ENCODE peak calls at places on chromosomes 7 and 10, in five cellular contexts. N, X, V, J and B are unnamed samples.

GRCh38 chr7:96273716-96274115 is 48.2 kb downstream of the SLC25A13 start:
- DNase-seq in N (no peak), J (no peak), V (no peak), X (no peak), B (no peak)

GRCh38 chr7:137655804-137656203 is 191.0 kb downstream of the DGKI start:
- DNase-seq in V (no peak), X (no peak), J (no peak), N (no peak), B (no peak)

GRCh38 chr10:119250641-119251314 is 43.4 kb downstream of the GRK5 start:
- DNase-seq in J (no peak), N (no peak), V (no peak), X (no peak), B (peak; percentile 26)

GRCh38 chr10:93741367-93741766 is 16.4 kb upstream of the LGI1 start:
- DNase-seq in V (no peak), N (no peak), X (no peak), J (no peak), B (no peak)

GRCh38 chr7:127186686-127187085 is 66.1 kb downstream of the GRM8 start:
- DNase-seq in N (no peak), J (no peak), X (no peak), V (no peak), B (no peak)

GRCh38 chr7:919114-919442 is 35.4 kb downstream of the ADAP1 start:
- DNase-seq in X (no peak), V (no peak), J (peak; percentile 7), N (no peak), B (no peak)

GRCh38 chr10:59395984-59396383 is 33.6 kb upstream of the FAM13C start:
- DNase-seq in N (no peak), V (no peak), J (no peak), X (no peak), B (no peak)

GRCh38 chr10:14583252-14583651 is 191.4 kb downstream of the FAM107B start:
- DNase-seq in N (peak; percentile 27), X (no peak), J (no peak), V (no peak), B (no peak)

GRCh38 chr7:105890290-105890997 is 14.0 kb upstream of the ATXN7L1 start:
- DNase-seq in X (no peak), J (no peak), N (no peak), V (no peak), B (no peak)

GRCh38 chr7:124088590-124088989 is 55.7 kb upstream of the TMEM229A start:
- DNase-seq in X (no peak), V (no peak), N (no peak), J (no peak), B (no peak)

GRCh38 chr7:29989257-29989995 is at the start of gene SCRN1:
- DNase-seq in V (peak; percentile 99), J (peak; percentile 42), N (peak; percentile 54), X (peak; percentile 42), B (peak; percentile 77)

GRCh38 chr7:32299133-32299702 is 191.0 kb downstream of the LSM5 start:
- DNase-seq in X (peak; percentile 69), J (peak; percentile 81), V (no peak), N (peak; percentile 44), B (peak; percentile 45)

GRCh38 chr10:73159038-73159648 is 8.7 kb downstream of the ECD start:
- DNase-seq in X (peak; percentile 33), N (peak; percentile 61), V (peak; percentile 59), J (no peak), B (peak; percentile 64)

GRCh38 chr10:130854151-130854550 is 457.4 kb downstream of the TCERG1L start:
- DNase-seq in J (no peak), X (no peak), V (no peak), N (no peak), B (no peak)

GRCh38 chr7:75888464-75889222 is 9.8 kb downstream of the RHBDD2 start:
- DNase-seq in X (peak; percentile 42), J (peak; percentile 35), N (no peak), V (no peak), B (no peak)

GRCh38 chr7:18976715-18977466 is 140.5 kb downstream of the TWIST1 start:
- DNase-seq in V (no peak), X (no peak), J (no peak), N (no peak), B (no peak)

GRCh38 chr10:71512794-71513379 is 116.2 kb downstream of the CDH23 start:
- DNase-seq in N (peak; percentile 20), J (no peak), X (no peak), V (peak; percentile 57), B (no peak)

GRCh38 chr7:5532520-5533335 is 109.1 kb upstream of the TNRC18 start:
- DNase-seq in X (peak; percentile 55), N (peak; percentile 84), J (peak; percentile 62), V (peak; percentile 27), B (peak; percentile 65)

GRCh38 chr7:117854186-117854585 is 19.1 kb downstream of the CTTNBP2 start:
- DNase-seq in J (no peak), X (no peak), V (no peak), N (no peak), B (no peak)

GRCh38 chr7:2639994-2640830 is 8.4 kb downstream of the TTYH3 start:
- DNase-seq in N (peak; percentile 99), J (no peak), X (no peak), V (peak; percentile 80), B (no peak)

GRCh38 chr10:97057836-97058235 is 127.9 kb downstream of the SLIT1 start:
- DNase-seq in J (no peak), N (no peak), V (no peak), X (no peak), B (no peak)

GRCh38 chr7:47584128-47584865 is 2.4 kb upstream of the TNS3 start:
- DNase-seq in N (peak; percentile 43), V (no peak), J (no peak), X (no peak), B (no peak)

GRCh38 chr10:133456041-133456951 is 2.6 kb downstream of the SCART1 start:
- DNase-seq in X (no peak), J (peak; percentile 10), N (no peak), V (no peak), B (no peak)

GRCh38 chr7:148264933-148265557 is 325.5 kb upstream of the C7orf33 start:
- DNase-seq in V (peak; percentile 64), N (no peak), X (no peak), J (no peak), B (peak; percentile 40)

GRCh38 chr10:70499829-70500167 is 21.2 kb downstream of the PALD1 start:
- DNase-seq in J (no peak), V (no peak), N (no peak), X (no peak), B (no peak)

GRCh38 chr7:25615005-25615404 is 386.7 kb upstream of the NPVF start:
- DNase-seq in N (no peak), J (no peak), V (no peak), X (no peak), B (no peak)

GRCh38 chr10:74262856-74263255 is 111.8 kb downstream of the ADK start:
- DNase-seq in J (no peak), X (no peak), V (no peak), N (no peak), B (no peak)

GRCh38 chr10:74771054-74771453 is 55.3 kb upstream of the KAT6B start:
- DNase-seq in X (no peak), J (no peak), V (no peak), N (peak; percentile 24), B (no peak)

GRCh38 chr10:12628964-12629766 is 279.8 kb downstream of the CAMK1D start:
- DNase-seq in V (no peak), J (no peak), N (peak; percentile 53), X (no peak), B (no peak)

GRCh38 chr7:81499262-81500116 is 270.4 kb downstream of the HGF start:
- DNase-seq in J (no peak), V (peak; percentile 47), N (peak; percentile 2), X (no peak), B (peak; percentile 43)

GRCh38 chr10:86940677-86941076 is 16.7 kb downstream of the MMRN2 start:
- DNase-seq in N (no peak), J (no peak), X (no peak), V (no peak), B (no peak)

DNA sequence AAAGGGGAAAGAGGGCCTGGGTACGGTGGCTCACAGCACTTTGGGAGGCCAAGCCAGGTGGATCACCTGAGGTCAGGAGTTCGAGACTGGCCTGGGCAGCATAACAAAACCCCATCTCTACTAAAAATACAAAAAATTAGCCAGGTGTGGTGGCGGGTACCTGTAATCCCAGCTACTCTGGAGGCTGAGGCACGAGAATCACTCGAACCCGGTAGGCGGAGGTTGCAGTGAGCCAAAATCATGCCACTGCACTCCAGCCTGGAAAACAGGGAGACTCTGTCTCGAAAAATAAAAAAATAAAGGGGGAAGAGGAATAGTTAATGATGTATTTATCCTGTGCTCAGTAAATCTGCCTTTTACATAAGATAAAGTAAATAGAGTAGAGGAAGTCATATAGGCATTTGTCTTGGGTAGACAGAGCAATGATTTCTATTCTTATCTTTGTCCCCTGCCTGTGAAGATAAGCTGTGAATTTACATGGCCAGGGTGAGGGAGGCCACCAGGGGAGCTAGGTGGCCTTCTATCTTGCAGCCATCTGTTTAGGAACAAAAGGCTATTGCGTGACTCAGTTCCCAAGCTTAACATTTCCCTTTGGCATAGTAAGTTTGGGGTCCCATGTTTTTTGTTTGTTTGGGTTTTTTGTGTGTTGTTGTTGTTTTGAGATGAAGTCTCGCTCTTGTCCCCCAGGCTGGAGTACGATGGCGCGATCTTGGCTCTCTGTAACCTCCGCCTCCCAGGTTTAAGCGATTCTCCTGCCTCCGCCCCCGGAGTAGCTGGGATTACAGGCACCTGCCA is 73.2 kb upstream of the GTF2I start:
- DNase-seq in N (no peak), J (no peak), X (no peak), V (peak; percentile 42), B (no peak)
- TF ChIP-seq CTCF in N (no peak), J (no peak), X (no peak), V (no peak), B (no peak)

DNA sequence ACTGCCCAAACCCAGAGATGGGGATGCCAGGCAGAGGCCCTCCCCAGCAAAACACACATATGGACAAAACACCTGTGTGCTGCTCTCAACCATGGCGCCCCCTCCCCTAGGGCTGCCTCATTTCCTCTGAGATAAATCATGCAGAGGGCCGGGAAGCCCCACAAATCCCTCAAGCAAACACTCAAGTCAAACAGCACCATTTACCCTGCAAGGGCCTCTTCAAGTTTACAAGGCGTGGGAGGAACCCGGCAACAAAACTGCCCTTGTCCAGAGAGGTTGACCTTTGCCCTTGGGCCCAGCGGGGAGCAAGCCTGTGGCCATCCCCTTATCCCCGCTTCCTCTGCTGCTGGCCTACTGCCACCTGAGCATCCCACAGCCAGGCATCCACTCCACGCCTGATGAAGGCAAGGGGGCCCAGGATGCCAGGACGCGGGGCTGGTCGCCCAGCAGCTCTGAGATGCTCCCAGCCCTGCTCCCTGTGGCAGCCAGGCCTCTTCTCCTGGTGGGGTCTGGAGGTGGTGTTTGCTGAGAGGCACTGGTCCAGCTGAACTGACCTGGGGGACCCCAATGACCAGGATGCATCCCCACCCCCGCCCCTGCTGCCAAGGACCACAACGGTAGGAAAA is 77.4 kb downstream of the DLG5 start:
- DNase-seq in V (no peak), J (no peak), N (no peak), X (no peak), B (no peak)
- TF ChIP-seq CTCF in V (no peak), J (no peak), N (no peak), X (no peak), B (no peak)

GRCh38 chr10:49324711-49325110 is 25.7 kb downstream of the C10orf71 start:
- DNase-seq in J (no peak), X (no peak), N (no peak), V (peak; percentile 36), B (no peak)
- TF ChIP-seq CTCF in J (no peak), X (no peak), N (no peak), V (no peak), B (no peak)

GRCh38 chr10:17708806-17709205 is 43.2 kb upstream of the TMEM236 start:
- DNase-seq in V (no peak), N (no peak), X (no peak), J (no peak), B (no peak)
- TF ChIP-seq CTCF in V (no peak), N (no peak), X (no peak), J (no peak), B (no peak)